ENCODE peak calls at places on chromosomes 5 and 9, in seven cellular contexts. V, B, H, Q, G, R and F are unnamed samples.

GRCh38 chr5:51187953-51188591 is 195.2 kb upstream of the ISL1 start:
- DNase-seq in V (no peak), B (no peak), H (no peak), Q (no peak), G (no peak), R (no peak), F (no peak)

GRCh38 chr9:123651273-123651672 is 278.7 kb downstream of the DENND1A start:
- DNase-seq in V (no peak), B (no peak), H (no peak), Q (no peak), G (no peak), R (no peak), F (no peak)

GRCh38 chr5:871596-872298 is 20.9 kb downstream of the BRD9 start:
- DNase-seq in V (no peak), B (no peak), H (no peak), Q (no peak), G (no peak), R (no peak), F (no peak)

GRCh38 chr5:14977058-14977640 is 105.6 kb upstream of the ANKH start:
- DNase-seq in V (peak; percentile 43), B (no peak), H (no peak), Q (no peak), G (no peak), R (no peak), F (no peak)

GRCh38 chr9:72460342-72461312 is 60.8 kb upstream of the TMC1 start:
- DNase-seq in V (no peak), B (no peak), H (no peak), Q (no peak), G (no peak), R (no peak), F (no peak)

GRCh38 chr5:66769030-66769733 is 173.0 kb downstream of the MAST4 start:
- DNase-seq in V (no peak), B (no peak), H (no peak), Q (no peak), G (peak; percentile 36), R (no peak), F (no peak)

GRCh38 chr9:125763373-125763772 is 16.2 kb downstream of the PBX3 start:
- DNase-seq in V (peak; percentile 26), B (peak; percentile 71), H (no peak), Q (no peak), G (no peak), R (no peak), F (no peak)

GRCh38 chr5:61630908-61631307 is 298.9 kb downstream of the ZSWIM6 start:
- DNase-seq in V (no peak), B (no peak), H (no peak), Q (no peak), G (no peak), R (no peak), F (no peak)

GRCh38 chr5:164394686-164395187 is 889.3 kb downstream of the MAT2B start:
- DNase-seq in V (no peak), B (no peak), H (no peak), Q (no peak), G (no peak), R (no peak), F (no peak)

GRCh38 chr5:94508421-94509148 is 109.8 kb downstream of the KIAA0825 start:
- DNase-seq in V (no peak), B (no peak), H (no peak), Q (no peak), G (no peak), R (no peak), F (no peak)

GRCh38 chr5:155728146-155728856 is 598.7 kb upstream of the SGCD start:
- DNase-seq in V (no peak), B (peak; percentile 64), H (no peak), Q (peak; percentile 33), G (no peak), R (no peak), F (peak; percentile 46)

GRCh38 chr5:169637085-169637855 is at the start of gene DOCK2:
- DNase-seq in V (no peak), B (no peak), H (peak; percentile 42), Q (peak; percentile 48), G (peak; percentile 66), R (peak; percentile 73), F (no peak)

GRCh38 chr5:37249820-37250175 is 622 bp upstream of the CPLANE1 start:
- DNase-seq in V (no peak), B (no peak), H (no peak), Q (no peak), G (no peak), R (no peak), F (no peak)

GRCh38 chr9:126861707-126862460 is 1.4 kb downstream of the ZBTB34 start:
- DNase-seq in V (peak; percentile 10), B (no peak), H (no peak), Q (no peak), G (no peak), R (no peak), F (no peak)

DNA sequence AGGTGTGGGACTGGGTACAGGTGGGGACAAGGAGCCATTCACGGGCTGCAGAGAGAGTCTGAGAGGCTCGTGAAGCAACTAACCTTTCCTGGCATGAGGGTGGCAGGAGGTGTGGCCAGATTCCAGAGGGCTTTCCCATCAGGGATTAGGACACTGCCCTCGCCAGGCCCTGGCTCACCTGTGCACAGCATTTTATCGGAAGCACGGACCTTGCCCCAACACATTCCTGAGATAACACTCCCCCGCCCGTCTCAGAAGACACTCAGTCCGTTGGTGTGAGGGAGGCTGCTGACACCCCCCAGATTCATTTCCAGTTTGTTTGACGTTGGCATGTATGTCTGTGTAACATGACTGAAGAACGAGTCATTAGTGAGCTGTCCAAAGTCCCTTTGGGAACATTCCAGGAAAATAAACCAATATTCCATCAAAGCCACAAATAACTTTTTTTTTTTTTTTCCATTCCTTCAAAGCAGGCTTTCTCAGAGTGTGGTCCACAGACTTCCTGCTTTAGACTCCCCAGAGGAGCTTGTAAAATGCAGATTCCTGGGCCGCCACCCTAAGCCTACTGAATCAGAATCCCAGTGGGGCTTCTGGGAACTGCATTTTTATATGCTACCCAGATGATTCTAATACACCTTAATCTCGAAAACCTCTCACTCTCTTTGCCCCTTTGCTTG is 23.4 kb downstream of the WWC1 start:
- DNase-seq in V (peak; percentile 95), B (peak; percentile 97), H (no peak), Q (no peak), G (peak; percentile 85), R (no peak), F (no peak)
- H3K4me3 ChIP-seq in V (peak overlapping the region; percentile 22), B (no peak overlapping the region), H (no peak overlapping the region), Q (no peak overlapping the region), G (no peak overlapping the region), R (no peak overlapping the region), F (no peak overlapping the region)

DNA sequence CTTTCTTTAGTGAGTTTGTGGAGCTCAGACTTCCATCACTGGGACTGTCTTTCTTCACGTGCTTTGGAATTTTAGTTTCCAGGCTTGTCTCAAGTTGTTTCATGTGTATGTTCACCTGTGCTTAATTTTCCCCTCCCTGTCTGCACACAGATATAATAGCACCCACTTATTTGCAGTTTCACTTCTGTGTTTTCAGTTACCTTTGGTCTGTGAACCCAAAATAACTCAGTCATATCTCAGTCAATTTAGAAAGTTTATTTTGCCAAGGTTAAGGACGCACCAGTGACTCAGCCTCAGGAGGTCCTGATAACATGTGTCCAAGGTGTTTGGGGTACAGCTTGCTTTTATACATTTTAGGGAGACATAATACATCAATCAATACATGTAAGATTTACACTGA is 330.4 kb downstream of the ICE1 start:
- DNase-seq in V (no peak), B (no peak), H (no peak), Q (no peak), G (no peak), R (no peak), F (no peak)
- H3K4me3 ChIP-seq in V (no peak overlapping the region), B (no peak overlapping the region), H (no peak overlapping the region), Q (no peak overlapping the region), G (no peak overlapping the region), R (no peak overlapping the region), F (no peak overlapping the region)

GRCh38 chr9:107504585-107505455 is 15.3 kb upstream of the KLF4 start:
- DNase-seq in V (peak; percentile 92), B (peak; percentile 83), H (no peak), Q (no peak), G (peak; percentile 43), R (peak; percentile 77), F (no peak)
- H3K4me3 ChIP-seq in V (peak overlapping the region; percentile 50), B (no peak overlapping the region), H (no peak overlapping the region), Q (no peak overlapping the region), G (no peak overlapping the region), R (no peak overlapping the region), F (no peak overlapping the region)

GRCh38 chr5:104171958-104172357 is 609.4 kb upstream of the NUDT12 start:
- DNase-seq in V (no peak), B (no peak), H (no peak), Q (no peak), G (no peak), R (no peak), F (no peak)
- H3K4me3 ChIP-seq in V (no peak overlapping the region), B (no peak overlapping the region), H (no peak overlapping the region), Q (no peak overlapping the region), G (no peak overlapping the region), R (no peak overlapping the region), F (no peak overlapping the region)

DNA sequence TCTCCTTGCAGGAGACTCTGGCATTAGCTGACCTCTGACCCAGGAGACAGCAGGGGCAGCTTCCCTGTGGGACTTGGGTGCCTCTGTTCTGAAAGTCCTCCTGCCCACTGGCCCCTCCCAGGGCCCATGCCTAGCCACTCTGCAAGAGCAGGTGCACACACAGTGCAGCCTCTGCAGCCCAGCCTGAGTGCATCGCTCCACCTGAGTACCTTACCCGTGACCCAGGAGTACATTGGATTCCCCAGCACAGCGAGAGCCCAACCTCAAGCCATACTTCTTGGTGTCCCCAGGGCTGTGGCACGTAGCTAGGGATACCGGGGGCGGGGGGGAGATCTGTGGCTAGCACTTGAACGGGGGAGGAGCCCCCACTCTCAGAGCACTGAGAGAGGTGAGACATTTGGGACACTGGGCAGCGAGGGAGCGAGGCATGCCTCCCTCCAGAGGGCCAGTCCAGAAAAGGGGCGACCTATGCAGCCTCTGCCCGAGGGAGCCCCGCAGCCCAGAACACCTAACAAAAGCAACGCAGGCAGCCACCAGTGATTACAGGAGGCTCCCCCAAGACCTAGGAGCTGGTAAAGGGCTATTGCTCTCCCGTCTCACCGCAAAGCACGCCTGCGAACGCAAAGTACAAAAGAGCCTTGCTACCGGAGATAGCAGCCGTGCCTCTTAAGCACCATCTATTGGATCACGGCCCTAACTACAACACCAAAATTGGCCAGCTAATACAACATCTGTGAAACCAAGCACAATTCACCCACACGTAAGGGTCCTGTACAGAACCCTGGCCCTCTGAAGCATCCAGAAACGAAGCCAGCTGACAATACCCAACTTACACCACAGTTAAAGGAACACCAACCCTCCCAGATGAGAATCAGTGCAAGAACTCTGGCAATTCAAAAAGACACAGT is 826 bp upstream of the PRDM9 start:
- DNase-seq in V (peak; percentile 81), B (no peak), H (no peak), Q (no peak), G (no peak), R (no peak), F (no peak)
- H3K4me3 ChIP-seq in V (peak overlapping the region; percentile 70), B (no peak overlapping the region), H (no peak overlapping the region), Q (no peak overlapping the region), G (no peak overlapping the region), R (no peak overlapping the region), F (peak overlapping the region; percentile 20)

DNA sequence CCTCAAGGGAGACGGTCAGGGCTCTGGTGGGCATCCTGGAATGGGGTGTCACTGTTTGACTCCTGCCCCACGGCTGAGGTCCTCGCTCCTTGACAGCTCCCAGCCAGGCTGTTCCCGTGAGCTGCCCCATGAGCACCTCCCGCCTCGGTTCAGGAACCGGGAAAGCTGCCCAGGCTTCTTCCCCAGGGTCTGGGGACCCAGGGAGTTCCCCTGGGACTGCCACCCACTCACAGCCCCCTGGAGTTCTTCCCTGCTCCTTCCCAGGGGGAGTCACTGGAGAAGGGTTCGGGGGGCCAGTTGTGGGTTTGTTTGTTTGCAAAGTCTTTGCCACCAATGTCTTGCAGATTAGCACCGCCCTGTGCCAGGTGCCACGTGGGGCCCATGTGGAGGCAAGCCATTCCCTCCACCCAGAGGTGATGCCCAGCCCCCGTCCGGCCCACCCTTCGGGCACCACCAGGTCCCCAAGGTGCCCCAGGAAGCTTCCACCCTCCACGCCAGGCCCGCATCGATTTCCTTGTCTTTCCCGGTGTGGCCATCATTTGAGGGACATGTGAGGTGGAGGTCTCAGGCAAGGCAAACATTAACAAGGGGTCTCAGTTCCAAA is 1.3 kb downstream of the PLPP7 start:
- DNase-seq in V (no peak), B (no peak), H (no peak), Q (no peak), G (no peak), R (no peak), F (no peak)
- H3K4me3 ChIP-seq in V (no peak overlapping the region), B (peak overlapping the region; percentile 50), H (no peak overlapping the region), Q (no peak overlapping the region), G (no peak overlapping the region), R (peak overlapping the region; percentile 54), F (peak overlapping the region; percentile 77)